ENCODE peak calls at places on chromosomes 5 and 9, in six cellular contexts. V is progenitor cell of endocrine pancreas, E is Calu3, R is NCI-H1092 treated with DMSO at 0.1 percent for 48 hours, B is GM12891, U is NCI-H1417 treated with DMSO at 0.1 percent for 48 hours. G is an unnamed sample.

GRCh38 chr9:103304797-103305196 is 309.7 kb downstream of the CYLC2 start:
- DNase-seq in R (no peak), U (no peak), V (no peak), E (no peak), B (no peak), G (no peak)

GRCh38 chr5:115813719-115814118 is 2.7 kb downstream of the CDO1 start:
- DNase-seq in R (no peak), E (no peak), U (no peak), B (no peak), V (no peak), G (no peak)

GRCh38 chr5:88452820-88453219 is 184.2 kb upstream of the TMEM161B start:
- DNase-seq in E (peak; percentile 17), U (no peak), B (no peak), V (peak; percentile 12), R (no peak), G (no peak)

GRCh38 chr5:14726066-14726838 is 61.7 kb downstream of the OTULIN start:
- DNase-seq in R (no peak), E (no peak), V (no peak), B (no peak), U (no peak), G (no peak)

GRCh38 chr5:136518174-136518573 is 152.8 kb upstream of the TRPC7 start:
- DNase-seq in R (no peak), B (no peak), E (no peak), U (no peak), V (no peak), G (no peak)

GRCh38 chr5:86617309-86617755 is 409 bp upstream of the COX7C start:
- DNase-seq in R (no peak), U (no peak), V (no peak), E (no peak), B (no peak), G (no peak)

GRCh38 chr9:6870650-6871477 is 113.1 kb downstream of the KDM4C start:
- DNase-seq in U (no peak), E (no peak), V (no peak), R (no peak), B (no peak), G (no peak)

GRCh38 chr9:127874301-127875216 is 2.9 kb downstream of the AK1 start:
- DNase-seq in R (no peak), V (no peak), B (no peak), E (no peak), U (no peak), G (no peak)

GRCh38 chr5:14790220-14790619 is 81.4 kb downstream of the ANKH start:
- DNase-seq in B (no peak), U (no peak), R (no peak), E (no peak), V (no peak), G (no peak)

GRCh38 chr9:3708751-3709150 is 182.9 kb upstream of the RFX3 start:
- DNase-seq in B (no peak), V (no peak), E (peak; percentile 18), U (no peak), R (peak; percentile 74), G (no peak)

GRCh38 chr5:53985796-53986195 is 324.6 kb downstream of the ARL15 start:
- DNase-seq in V (no peak), B (no peak), E (no peak), R (no peak), U (no peak), G (no peak)

GRCh38 chr9:81687521-81688261 is 1.7 kb downstream of the TLE1 start:
- DNase-seq in R (peak; percentile 47), B (no peak), V (peak; percentile 51), U (no peak), E (peak; percentile 19), G (peak; percentile 56)

GRCh38 chr5:174056064-174056842 is 10.7 kb downstream of the NSG2 start:
- DNase-seq in U (no peak), B (no peak), R (no peak), E (no peak), V (no peak), G (no peak)

GRCh38 chr9:31065691-31066090 is 1318.8 kb upstream of the ACO1 start:
- DNase-seq in B (no peak), E (no peak), R (no peak), V (no peak), U (no peak), G (no peak)

GRCh38 chr9:2824564-2824963 is 19.3 kb downstream of the PUM3 start:
- DNase-seq in R (no peak), E (no peak), B (no peak), U (no peak), V (no peak), G (no peak)

GRCh38 chr9:124855944-124856773 is 2.9 kb downstream of the WDR38 start:
- DNase-seq in U (no peak), V (no peak), B (no peak), R (peak; percentile 21), E (peak; percentile 49), G (no peak)

GRCh38 chr9:74007833-74008232 is 489.3 kb upstream of the RORB start:
- DNase-seq in B (no peak), U (no peak), R (no peak), V (no peak), E (no peak), G (no peak)

GRCh38 chr5:170749911-170750431 is 33.6 kb upstream of the GABRP start:
- DNase-seq in V (no peak), R (no peak), E (peak; percentile 87), U (no peak), B (no peak), G (peak; percentile 85)

GRCh38 chr5:124341066-124341943 is 405.1 kb downstream of the ZNF608 start:
- DNase-seq in U (no peak), B (no peak), R (no peak), E (no peak), V (no peak), G (no peak)

GRCh38 chr5:39092581-39093350 is 18.6 kb upstream of the RICTOR start:
- DNase-seq in B (no peak), U (no peak), R (no peak), E (no peak), V (no peak), G (no peak)